ENCODE peak calls at places on chromosomes 2 and 18, in nine cellular contexts. P is brain microvascular endothelial cell, S is GM12864, F is iPS DF 6.9, C is left ventricle myocardium inferior, J is choroid plexus epithelial cell, U is thyroid gland, K is GM12865, X is right atrium auricular region. R is an unnamed sample.
A peak's percentile ranks its signal among the peaks of the same experiment; 100 is the strongest.

GRCh38 chr2:208134928-208135586 is 5.4 kb upstream of the CRYGC start:
- DNase-seq in P (no peak), S (no peak), F (no peak), C (no peak), J (no peak), U (no peak), K (peak; percentile 17), X (no peak), R (peak; percentile 74)

GRCh38 chr2:39220136-39220535 is 23.6 kb downstream of the CDKL4 start:
- DNase-seq in P (no peak), S (no peak), F (no peak), C (no peak), J (no peak), U (no peak), K (no peak), X (no peak), R (no peak)

GRCh38 chr2:26172189-26172865 is 561 bp upstream of the GAREM2 start:
- DNase-seq in P (no peak), S (no peak), F (no peak), C (no peak), J (no peak), U (no peak), K (no peak), X (no peak), R (no peak)

GRCh38 chr2:64751286-64752260 is 97.9 kb upstream of the SERTAD2 start:
- DNase-seq in P (peak; percentile 27), S (no peak), F (no peak), C (no peak), J (peak; percentile 71), U (peak; percentile 99), K (no peak), X (peak; percentile 99), R (no peak)

GRCh38 chr2:108444941-108445840 is 3.8 kb upstream of the GCC2 start:
- DNase-seq in P (no peak), S (no peak), F (no peak), C (no peak), J (peak; percentile 18), U (no peak), K (no peak), X (no peak), R (no peak)

GRCh38 chr2:37356299-37356698 is 11.9 kb downstream of the QPCT start:
- DNase-seq in P (no peak), S (no peak), F (no peak), C (no peak), J (no peak), U (no peak), K (no peak), X (no peak), R (no peak)

GRCh38 chr2:39433586-39434195 is 3.4 kb downstream of the MAP4K3 start:
- DNase-seq in P (no peak), S (no peak), F (no peak), C (no peak), J (peak; percentile 40), U (no peak), K (no peak), X (no peak), R (no peak)

GRCh38 chr2:56008661-56009411 is 85.3 kb upstream of the EFEMP1 start:
- DNase-seq in P (peak; percentile 92), S (no peak), F (peak; percentile 43), C (peak; percentile 33), J (peak; percentile 92), U (peak; percentile 63), K (no peak), X (peak; percentile 67), R (no peak)

GRCh38 chr18:63087421-63088230 is 231.9 kb downstream of the BCL2 start:
- DNase-seq in P (no peak), S (no peak), F (no peak), C (no peak), J (no peak), U (no peak), K (no peak), X (no peak), R (no peak)

GRCh38 chr2:159736048-159736447 is 23.7 kb downstream of the MARCHF7 start:
- DNase-seq in P (no peak), S (no peak), F (no peak), C (no peak), J (peak; percentile 33), U (no peak), K (no peak), X (no peak), R (no peak)

GRCh38 chr18:30810580-30810979 is 232.0 kb downstream of the DSC3 start:
- DNase-seq in P (no peak), S (no peak), F (no peak), C (no peak), J (no peak), U (no peak), K (no peak), X (no peak), R (no peak)

GRCh38 chr18:47108373-47108772 is 41.9 kb downstream of the HDHD2 start:
- DNase-seq in P (no peak), S (no peak), F (no peak), C (no peak), J (no peak), U (no peak), K (no peak), X (no peak), R (no peak)

GRCh38 chr18:69954719-69955118 is 7.0 kb upstream of the CD226 start:
- DNase-seq in P (no peak), S (no peak), F (no peak), C (no peak), J (no peak), U (no peak), K (no peak), X (no peak), R (no peak)

GRCh38 chr2:100262555-100263320 is 59.6 kb downstream of the LONRF2 start:
- DNase-seq in P (peak; percentile 68), S (no peak), F (peak; percentile 74), C (peak; percentile 69), J (peak; percentile 68), U (peak; percentile 74), K (peak; percentile 47), X (peak; percentile 80), R (peak; percentile 28)

GRCh38 chr2:12719400-12720104 is 2.8 kb downstream of the TRIB2 start:
- DNase-seq in P (no peak), S (no peak), F (no peak), C (no peak), J (peak; percentile 81), U (no peak), K (no peak), X (no peak), R (no peak)
- H3K4me3 ChIP-seq in P (peak overlapping the region; percentile 88), S (no peak overlapping the region), F (peak overlapping the region; percentile 78), C (peak overlapping the region; percentile 96), J (peak overlapping the region; percentile 92), U (no peak overlapping the region), K (no peak overlapping the region), X (peak overlapping the region; percentile 83), R (no peak overlapping the region)

GRCh38 chr2:190179754-190180312 is 117.3 kb upstream of the MSTN start:
- DNase-seq in P (no peak), S (no peak), F (no peak), C (no peak), J (no peak), U (no peak), K (peak; percentile 8), X (no peak), R (no peak)
- H3K4me3 ChIP-seq in P (peak overlapping the region; percentile 65), S (peak overlapping the region; percentile 84), F (peak overlapping the region; percentile 61), C (peak overlapping the region; percentile 84), J (peak overlapping the region; percentile 65), U (no peak overlapping the region), K (peak overlapping the region; percentile 76), X (peak overlapping the region; percentile 50), R (no peak overlapping the region)

GRCh38 chr18:59907172-59907571 is 7.4 kb downstream of the PMAIP1 start:
- DNase-seq in P (no peak), S (no peak), F (no peak), C (no peak), J (no peak), U (no peak), K (peak; percentile 65), X (no peak), R (peak; percentile 68)
- H3K4me3 ChIP-seq in P (no peak overlapping the region), S (no peak overlapping the region), F (no peak overlapping the region), C (no peak overlapping the region), J (no peak overlapping the region), U (no peak overlapping the region), K (peak overlapping the region; percentile 41), X (no peak overlapping the region), R (no peak overlapping the region)

GRCh38 chr2:197256021-197256420 is 54.6 kb downstream of the ANKRD44 start:
- DNase-seq in P (no peak), S (no peak), F (no peak), C (no peak), J (no peak), U (no peak), K (no peak), X (no peak), R (no peak)

GRCh38 chr2:197258580-197258979 is 52.0 kb downstream of the ANKRD44 start:
- DNase-seq in P (no peak), S (no peak), F (no peak), C (no peak), J (peak; percentile 50), U (no peak), K (peak; percentile 76), X (no peak), R (peak; percentile 49)

GRCh38 chr2:197255550-197255949 is 55.0 kb downstream of the ANKRD44 start:
- DNase-seq in P (peak; percentile 45), S (peak; percentile 74), F (no peak), C (peak; percentile 67), J (peak; percentile 58), U (peak; percentile 17), K (peak; percentile 94), X (peak; percentile 80), R (peak; percentile 23)

GRCh38 chr2:197254776-197255521 is 55.6 kb downstream of the ANKRD44 start:
- DNase-seq in P (no peak), S (no peak), F (no peak), C (no peak), J (no peak), U (no peak), K (no peak), X (no peak), R (no peak)

DNA sequence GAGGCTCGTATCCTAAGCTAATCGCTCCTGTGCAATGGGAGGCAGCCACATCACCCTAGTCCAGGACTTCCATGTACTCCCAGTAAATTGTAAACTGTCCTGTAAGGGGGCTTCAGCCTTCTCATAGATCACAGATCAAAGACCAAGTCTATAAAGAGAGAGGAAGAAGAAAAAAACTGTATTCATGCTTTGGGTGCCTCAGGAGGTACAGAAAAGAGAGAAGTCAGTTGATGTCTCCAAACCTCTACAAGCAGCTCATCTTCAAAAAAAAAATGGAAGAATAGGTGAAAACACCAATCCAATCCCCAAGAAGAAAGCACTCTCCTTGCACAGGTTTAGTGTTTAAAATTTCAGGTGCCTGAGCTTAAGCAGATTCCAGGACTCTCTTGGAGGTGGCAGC is 53.8 kb downstream of the ANKRD44 start:
- DNase-seq in P (no peak), S (no peak), F (no peak), C (no peak), J (no peak), U (no peak), K (no peak), X (no peak), R (no peak)
- H3K4me3 ChIP-seq in P (no peak overlapping the region), S (no peak overlapping the region), F (no peak overlapping the region), C (no peak overlapping the region), J (no peak overlapping the region), U (no peak overlapping the region), K (peak overlapping the region; percentile 88), X (no peak overlapping the region), R (no peak overlapping the region)

GRCh38 chr18:6624729-6625308 is 104.7 kb upstream of the ARHGAP28 start:
- DNase-seq in P (peak; percentile 66), S (no peak), F (no peak), C (no peak), J (peak; percentile 74), U (no peak), K (no peak), X (no peak), R (no peak)
- H3K4me3 ChIP-seq in P (no peak overlapping the region), S (no peak overlapping the region), F (no peak overlapping the region), C (no peak overlapping the region), J (no peak overlapping the region), U (no peak overlapping the region), K (no peak overlapping the region), X (no peak overlapping the region), R (no peak overlapping the region)